ENCODE peak calls at places on chromosomes 13 and 19, in nine cellular contexts. B is progenitor cell of endocrine pancreas; I is CD8-positive, alpha-beta T cell; L is endothelial cell; K is OCI-LY7; P is body of pancreas; E is Calu3; H is GM23338; U is fibroblast of villous mesenchyme. F is an unnamed sample.

GRCh38 chr13:23865065-23865464 is 24.1 kb downstream of the MIPEP start:
- DNase-seq in E (no peak), L (no peak), H (no peak), K (no peak), U (peak; percentile 67), B (no peak), P (no peak), I (no peak), F (no peak)

GRCh38 chr19:47432091-47432490 is 12.8 kb upstream of the MEIS3 start:
- DNase-seq in K (no peak), L (no peak), H (no peak), U (no peak), I (no peak), P (no peak), E (no peak), B (no peak), F (no peak)

GRCh38 chr19:32437096-32437495 is 31.5 kb downstream of the DPY19L3 start:
- DNase-seq in K (no peak), B (no peak), U (no peak), E (no peak), I (no peak), H (no peak), L (no peak), P (no peak), F (no peak)

GRCh38 chr19:53908106-53908932 is 759 bp upstream of the CACNG7 start:
- DNase-seq in E (peak; percentile 63), B (no peak), L (peak; percentile 62), K (peak; percentile 52), U (peak; percentile 66), P (no peak), I (no peak), H (peak; percentile 95), F (peak; percentile 40)

GRCh38 chr13:88622362-88622973 is 951.3 kb downstream of the SLITRK5 start:
- DNase-seq in P (no peak), B (no peak), K (no peak), L (no peak), H (peak; percentile 1), E (no peak), U (no peak), I (no peak), F (no peak)

GRCh38 chr13:50685491-50685890 is 158.0 kb downstream of the DLEU7 start:
- DNase-seq in B (no peak), I (no peak), E (peak; percentile 27), U (no peak), K (no peak), P (peak; percentile 34), H (peak; percentile 44), L (no peak), F (peak; percentile 47)

GRCh38 chr19:35736913-35737886 is 5.1 kb downstream of the IGFLR1 start:
- DNase-seq in L (no peak), I (no peak), B (no peak), H (no peak), E (peak; percentile 34), P (no peak), K (peak; percentile 56), U (no peak), F (no peak)

GRCh38 chr19:7869453-7869909 is 4.7 kb downstream of the PRR36 start:
- DNase-seq in K (peak; percentile 75), E (peak; percentile 33), P (peak; percentile 76), H (peak; percentile 80), L (peak; percentile 53), B (no peak), U (peak; percentile 51), I (peak; percentile 73), F (peak; percentile 49)

GRCh38 chr19:20035935-20036334 is 3.4 kb downstream of the ZNF682 start:
- DNase-seq in H (no peak), P (no peak), B (no peak), K (no peak), U (no peak), L (no peak), E (no peak), I (no peak), F (no peak)

GRCh38 chr19:1465191-1466016 is 13.6 kb downstream of the C19orf25 start:
- DNase-seq in P (no peak), B (no peak), E (no peak), H (peak; percentile 78), K (no peak), I (no peak), U (peak; percentile 33), L (no peak), F (peak; percentile 35)
- TF ChIP-seq CTCF in P (peak; percentile 28), B (peak; percentile 54), E (no peak), H (peak; percentile 40), K (no peak), I (no peak), U (peak; percentile 42), L (peak; percentile 42), F (peak; percentile 53)

DNA sequence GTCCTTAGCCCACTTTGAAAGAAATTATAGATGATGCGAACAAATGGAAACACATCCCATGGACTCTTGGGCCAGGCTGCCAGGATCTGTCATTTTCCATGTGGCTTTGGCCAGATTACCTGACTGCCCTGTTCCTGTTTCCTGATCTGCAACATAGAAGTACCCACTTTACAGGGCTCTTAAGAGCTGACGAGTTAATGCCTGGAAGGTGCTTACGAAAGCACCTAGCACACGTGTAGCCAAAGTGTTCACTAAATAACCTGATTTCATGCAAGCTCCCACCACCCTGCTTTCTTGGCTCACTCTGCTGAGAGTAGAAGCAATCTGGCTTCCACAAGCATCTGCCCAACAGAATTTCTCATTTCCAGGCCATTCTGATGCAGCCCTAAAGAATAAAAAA is 575.2 kb downstream of the MYO16 start:
- DNase-seq in L (no peak), E (no peak), H (no peak), B (no peak), I (no peak), P (no peak), U (no peak), K (no peak), F (no peak)
- TF ChIP-seq CTCF in L (no peak), E (no peak), H (no peak), B (no peak), I (no peak), P (no peak), U (no peak), K (no peak), F (no peak)

DNA sequence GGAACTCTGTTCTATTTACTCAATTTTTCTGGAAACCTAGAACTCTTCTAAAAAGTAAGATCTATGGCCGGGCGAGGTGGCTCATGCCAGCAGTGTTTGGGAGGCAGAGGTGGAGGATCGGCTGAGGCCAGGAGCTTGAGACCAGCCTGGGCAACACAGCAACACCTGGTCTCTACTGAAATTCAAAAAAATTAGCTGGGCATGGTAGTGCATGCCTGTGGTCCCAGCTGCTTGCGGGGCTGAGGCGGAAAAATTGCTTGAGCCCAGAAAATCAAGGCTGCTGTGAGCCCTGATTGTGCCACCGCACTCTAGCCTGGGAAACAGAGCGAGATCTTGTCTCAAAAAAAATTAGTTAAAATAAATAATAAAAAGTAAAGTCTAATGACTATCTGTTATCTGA is 28.6 kb downstream of the F2RL3 start:
- DNase-seq in B (no peak), L (no peak), K (no peak), I (no peak), P (no peak), U (no peak), E (no peak), H (no peak), F (no peak)
- TF ChIP-seq CTCF in B (no peak), L (no peak), K (no peak), I (no peak), P (no peak), U (no peak), E (no peak), H (no peak), F (no peak)

DNA sequence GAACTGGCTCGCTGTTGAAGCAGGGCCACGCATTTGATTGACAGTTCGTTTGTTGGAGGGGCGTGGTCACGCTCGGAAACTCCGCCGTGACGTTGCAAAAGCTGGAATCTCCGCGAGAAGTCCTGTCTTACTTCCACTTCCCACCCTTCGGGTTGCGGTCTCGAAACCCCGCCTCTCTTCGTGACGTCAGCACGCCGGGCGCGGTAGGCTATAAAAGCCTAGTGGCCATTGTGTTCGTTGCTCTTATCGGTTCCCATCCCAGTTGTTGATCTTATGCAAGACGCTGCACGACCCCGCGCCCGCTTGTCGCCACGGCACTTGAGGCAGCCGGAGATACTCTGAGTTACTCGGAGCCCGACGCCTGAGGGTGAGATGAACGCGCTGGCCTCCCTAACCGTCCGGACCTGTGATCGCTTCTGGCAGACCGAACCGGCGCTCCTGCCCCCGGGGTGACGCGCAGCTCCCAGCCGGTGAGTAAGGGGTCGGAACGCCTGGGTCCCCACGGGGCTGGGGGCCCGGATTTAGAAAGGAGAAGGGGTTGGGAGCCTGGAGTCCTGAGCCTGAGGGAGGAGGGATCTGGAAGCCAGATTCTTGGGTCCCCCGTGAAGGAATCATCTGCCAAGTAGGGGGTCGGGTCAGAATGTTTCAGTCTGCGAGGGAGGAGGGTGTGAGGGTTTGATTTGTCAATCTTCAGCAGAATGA is at the start of gene PPP1R15A:
- DNase-seq in I (peak; percentile 98), K (peak; percentile 98), B (peak; percentile 99), E (peak; percentile 99), L (peak; percentile 99), U (peak; percentile 99), P (peak; percentile 98), H (peak; percentile 98), F (peak; percentile 99)
- TF ChIP-seq CTCF in I (no peak), K (no peak), B (no peak), E (no peak), L (no peak), U (no peak), P (peak; percentile 41), H (no peak), F (peak; percentile 20)

GRCh38 chr19:27972291-27973040 is 1240.5 kb downstream of the UQCRFS1 start:
- DNase-seq in I (no peak), B (no peak), H (no peak), L (no peak), E (peak; percentile 25), U (no peak), P (peak; percentile 17), K (no peak), F (no peak)

GRCh38 chr19:27971071-27971470 is 1241.9 kb downstream of the UQCRFS1 start:
- DNase-seq in P (no peak), U (no peak), K (no peak), B (no peak), H (peak; percentile 73), E (peak; percentile 13), L (no peak), I (no peak), F (no peak)

GRCh38 chr19:27975419-27976005 is 1237.4 kb downstream of the UQCRFS1 start:
- DNase-seq in B (no peak), U (no peak), K (no peak), H (no peak), P (no peak), L (no peak), E (no peak), I (no peak), F (no peak)

GRCh38 chr19:27971869-27972268 is 1241.1 kb downstream of the UQCRFS1 start:
- DNase-seq in K (no peak), H (no peak), B (no peak), U (no peak), L (no peak), P (no peak), I (no peak), E (no peak), F (no peak)

GRCh38 chr19:27974082-27974513 is 1238.9 kb downstream of the UQCRFS1 start:
- DNase-seq in L (peak; percentile 39), E (peak; percentile 42), P (peak; percentile 41), K (peak; percentile 31), B (peak; percentile 20), I (no peak), U (peak; percentile 1), H (peak; percentile 76), F (no peak)
- TF ChIP-seq CTCF in L (peak; percentile 50), E (peak; percentile 30), P (peak; percentile 69), K (peak; percentile 78), B (peak; percentile 93), I (no peak), U (no peak), H (peak; percentile 96), F (peak; percentile 30)

GRCh38 chr19:18919086-18919894 is at the start of the genes COPE and DDX49:
- DNase-seq in I (peak; percentile 92), U (peak; percentile 100), B (peak; percentile 84), L (peak; percentile 90), K (peak; percentile 100), P (peak; percentile 97), H (peak; percentile 100), E (peak; percentile 90), F (peak; percentile 98)
- TF ChIP-seq CTCF in I (no peak), U (no peak), B (no peak), L (no peak), K (no peak), P (peak; percentile 15), H (no peak), E (no peak), F (no peak)